ENCODE peak calls at places on chromosome 1, in ten cellular contexts. Y, O, S, P, W, H, M, D, E and U are unnamed samples.

GRCh38 chr1:35745124-35745730 is 24.6 kb downstream of the CLSPN start:
- DNase-seq in P (no peak), W (no peak), O (no peak), H (peak; percentile 11), S (no peak), E (no peak), M (no peak), D (no peak), Y (peak; percentile 77), U (no peak)

GRCh38 chr1:224632921-224633321 is 16.8 kb downstream of the CNIH3 start:
- DNase-seq in W (no peak), E (no peak), S (no peak), H (peak; percentile 93), D (no peak), P (no peak), O (no peak), M (no peak), Y (peak; percentile 30), U (no peak)

GRCh38 chr1:2494323-2494693 is 18.2 kb downstream of the PLCH2 start:
- DNase-seq in H (peak; percentile 6), O (no peak), P (peak; percentile 97), E (peak; percentile 14), W (no peak), D (peak; percentile 93), Y (peak; percentile 45), M (no peak), S (no peak), U (no peak)

GRCh38 chr1:150010388-150011115 is at the start of gene OTUD7B:
- DNase-seq in W (peak; percentile 90), E (no peak), Y (peak; percentile 84), S (peak; percentile 95), H (peak; percentile 87), D (peak; percentile 97), O (peak; percentile 89), M (peak; percentile 86), P (peak; percentile 88), U (peak; percentile 90)

GRCh38 chr1:192959657-192960186 is 99.4 kb downstream of the UCHL5 start:
- DNase-seq in W (no peak), O (no peak), P (no peak), H (no peak), M (no peak), S (no peak), Y (no peak), E (no peak), D (no peak), U (no peak)

GRCh38 chr1:39569034-39569433 is 7.6 kb downstream of the PABPC4 start:
- DNase-seq in E (no peak), O (no peak), Y (no peak), W (no peak), D (no peak), M (no peak), S (no peak), H (no peak), P (no peak), U (no peak)

GRCh38 chr1:208239518-208240381 is 4.4 kb downstream of the PLXNA2 start:
- DNase-seq in M (no peak), O (no peak), S (no peak), H (peak; percentile 33), D (peak; percentile 35), P (no peak), W (no peak), E (no peak), Y (no peak), U (no peak)

GRCh38 chr1:183859865-183860264 is 54.9 kb downstream of the RGL1 start:
- DNase-seq in P (no peak), O (no peak), D (peak; percentile 55), H (peak; percentile 48), Y (no peak), E (no peak), W (no peak), M (no peak), S (no peak), U (no peak)

GRCh38 chr1:154075746-154076145 is 79.1 kb downstream of the NUP210L start:
- DNase-seq in H (no peak), M (no peak), Y (no peak), S (no peak), D (no peak), P (no peak), E (no peak), O (no peak), W (no peak), U (no peak)
- TF ChIP-seq CTCF in H (no peak), M (no peak), Y (no peak), S (no peak), D (no peak), P (no peak), E (no peak), O (no peak), W (no peak), U (no peak)

GRCh38 chr1:70143052-70143659 is 62.2 kb downstream of the LRRC40 start:
- DNase-seq in S (no peak), D (peak; percentile 78), P (no peak), M (no peak), Y (peak; percentile 75), E (peak; percentile 12), W (no peak), H (peak; percentile 38), O (no peak), U (no peak)

GRCh38 chr1:70146488-70146887 is 58.9 kb downstream of the LRRC40 start:
- DNase-seq in O (no peak), S (no peak), D (peak; percentile 69), H (peak; percentile 36), M (no peak), P (peak; percentile 43), W (no peak), E (no peak), Y (peak; percentile 78), U (no peak)

GRCh38 chr1:70140343-70140742 is 65.0 kb downstream of the LRRC40 start:
- DNase-seq in P (no peak), M (no peak), W (no peak), Y (peak; percentile 78), D (peak; percentile 52), E (peak; percentile 57), H (peak; percentile 59), S (no peak), O (no peak), U (no peak)

GRCh38 chr1:70140894-70141293 is 64.5 kb downstream of the LRRC40 start:
- DNase-seq in E (no peak), M (no peak), Y (peak; percentile 25), H (peak; percentile 49), D (peak; percentile 33), W (no peak), S (no peak), P (no peak), O (no peak), U (no peak)

DNA sequence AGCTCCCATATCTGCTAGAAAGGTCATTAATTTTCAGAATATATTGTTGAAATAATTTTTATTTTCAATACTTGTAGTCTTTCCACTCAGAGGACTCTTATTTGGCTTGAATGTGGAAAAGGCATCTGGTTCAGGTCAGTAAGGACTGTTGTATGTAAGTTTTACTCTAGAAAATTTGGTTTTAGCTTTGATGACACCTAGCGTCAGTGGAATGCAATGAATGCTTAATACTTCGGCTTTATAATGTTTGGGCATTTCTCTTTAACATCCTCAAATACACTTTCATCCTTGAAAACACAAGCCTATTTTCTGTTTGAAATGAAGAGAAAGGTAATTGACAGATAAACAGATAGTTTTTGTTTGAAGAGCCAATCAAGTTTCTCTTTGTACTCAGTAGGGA is 63.3 kb downstream of the LRRC40 start:
- DNase-seq in H (peak; percentile 8), M (no peak), P (no peak), Y (peak; percentile 45), O (no peak), W (no peak), S (no peak), D (peak; percentile 50), E (no peak), U (no peak)
- TF ChIP-seq CTCF in H (peak; percentile 32), M (no peak), P (peak; percentile 40), Y (peak; percentile 43), O (peak; percentile 37), W (peak; percentile 49), S (no peak), D (no peak), E (no peak), U (no peak)

GRCh38 chr1:42179275-42179674 is 14.7 kb upstream of the GUCA2A start:
- DNase-seq in S (no peak), O (no peak), P (no peak), W (no peak), M (no peak), Y (peak; percentile 71), H (peak; percentile 86), E (peak; percentile 69), D (peak; percentile 61), U (no peak)

GRCh38 chr1:42176902-42177519 is 12.5 kb upstream of the GUCA2A start:
- DNase-seq in S (no peak), O (no peak), Y (peak; percentile 55), D (peak; percentile 62), H (peak; percentile 50), W (peak; percentile 25), P (peak; percentile 39), M (peak; percentile 58), E (no peak), U (peak; percentile 67)

GRCh38 chr1:42177551-42177981 is 13.0 kb upstream of the GUCA2A start:
- DNase-seq in O (no peak), P (peak; percentile 65), Y (peak; percentile 89), E (peak; percentile 76), S (peak; percentile 75), M (no peak), H (peak; percentile 90), D (peak; percentile 88), W (peak; percentile 29), U (no peak)

GRCh38 chr1:42179900-42180329 is 15.4 kb upstream of the GUCA2A start:
- DNase-seq in P (no peak), M (no peak), H (no peak), D (no peak), W (no peak), E (no peak), Y (peak; percentile 3), O (no peak), S (no peak), U (no peak)

GRCh38 chr1:42178249-42178648 is 13.7 kb upstream of the GUCA2A start:
- DNase-seq in S (no peak), W (peak; percentile 29), E (no peak), Y (peak; percentile 17), O (no peak), M (no peak), H (peak; percentile 56), P (no peak), D (peak; percentile 17), U (no peak)
- TF ChIP-seq CTCF in S (no peak), W (no peak), E (no peak), Y (no peak), O (no peak), M (no peak), H (no peak), P (no peak), D (no peak), U (no peak)

GRCh38 chr1:45013551-45014209 is 1.6 kb downstream of the UROD start:
- DNase-seq in E (no peak), M (no peak), Y (no peak), D (no peak), P (no peak), S (no peak), W (no peak), O (no peak), H (no peak), U (no peak)

GRCh38 chr1:45012639-45013278 is 705 bp downstream of the UROD start:
- DNase-seq in D (peak; percentile 90), W (peak; percentile 77), E (no peak), P (peak; percentile 71), O (peak; percentile 81), Y (peak; percentile 66), S (peak; percentile 89), H (peak; percentile 65), M (peak; percentile 42), U (peak; percentile 41)

GRCh38 chr1:45010855-45011811 is at the start of gene HECTD3:
- DNase-seq in Y (peak; percentile 71), H (peak; percentile 70), P (peak; percentile 66), M (peak; percentile 56), W (peak; percentile 88), O (peak; percentile 85), D (peak; percentile 87), S (peak; percentile 94), E (no peak), U (peak; percentile 89)

GRCh38 chr1:45009956-45010854 is 919 bp downstream of the HECTD3 start:
- DNase-seq in E (no peak), W (no peak), Y (no peak), P (peak; percentile 56), H (no peak), O (peak; percentile 31), D (peak; percentile 49), M (no peak), S (peak; percentile 84), U (no peak)

GRCh38 chr1:45011837-45012638 is at the start of gene UROD:
- DNase-seq in D (peak; percentile 98), S (peak; percentile 93), M (peak; percentile 94), W (peak; percentile 94), O (peak; percentile 92), P (peak; percentile 93), Y (peak; percentile 96), H (peak; percentile 94), E (peak; percentile 75), U (peak; percentile 94)
- TF ChIP-seq CTCF in D (no peak), S (no peak), M (no peak), W (no peak), O (no peak), P (no peak), Y (no peak), H (no peak), E (no peak), U (no peak)